ENCODE peak calls at places on chromosomes 7 and 10, in seven cellular contexts. T is OCI-LY7, M is Panc1, V is uterus, J is IMR-90, U is upper lobe of left lung, G is thoracic aorta. E is an unnamed sample.

GRCh38 chr7:156474241-156474743 is 166.3 kb upstream of the RNF32 start:
- DNase-seq in U (no peak), J (peak; percentile 90), G (no peak), T (no peak), V (no peak), M (peak; percentile 55), E (no peak)

GRCh38 chr7:45681596-45682357 is 107.6 kb downstream of the ADCY1 start:
- DNase-seq in J (no peak), U (peak; percentile 17), M (no peak), T (no peak), V (no peak), G (no peak), E (no peak)

GRCh38 chr7:157684596-157685429 is 348.0 kb downstream of the DNAJB6 start:
- DNase-seq in J (no peak), G (no peak), T (no peak), V (no peak), M (no peak), U (no peak), E (no peak)

GRCh38 chr7:25950488-25951413 is 201.2 kb upstream of the NFE2L3 start:
- DNase-seq in J (peak; percentile 4), V (peak; percentile 90), U (peak; percentile 96), T (peak; percentile 97), G (peak; percentile 49), M (no peak), E (peak; percentile 83)

GRCh38 chr10:3763035-3763456 is 22.0 kb downstream of the KLF6 start:
- DNase-seq in U (no peak), G (no peak), T (no peak), V (no peak), M (peak; percentile 78), J (peak; percentile 59), E (no peak)

GRCh38 chr10:24307696-24308476 is 98.9 kb downstream of the KIAA1217 start:
- DNase-seq in M (no peak), T (no peak), U (no peak), G (no peak), J (no peak), V (no peak), E (no peak)

GRCh38 chr10:75202321-75203096 is 8.1 kb upstream of the VDAC2 start:
- DNase-seq in J (peak; percentile 70), G (peak; percentile 24), T (no peak), V (peak; percentile 82), U (peak; percentile 56), M (no peak), E (no peak)

GRCh38 chr10:51389415-51390342 is 309.7 kb downstream of the CSTF2T start:
- DNase-seq in M (peak; percentile 28), V (no peak), G (no peak), U (peak; percentile 24), T (peak; percentile 51), J (peak; percentile 99), E (no peak)

GRCh38 chr10:93313798-93314197 is 168.3 kb downstream of the MYOF start:
- DNase-seq in M (no peak), J (no peak), V (no peak), T (no peak), U (no peak), G (no peak), E (no peak)

GRCh38 chr10:11336703-11337102 is 274.7 kb downstream of the USP6NL start:
- DNase-seq in U (no peak), G (no peak), M (no peak), V (no peak), T (no peak), J (no peak), E (no peak)

GRCh38 chr7:82410461-82410860 is 33.1 kb downstream of the CACNA2D1 start:
- DNase-seq in U (no peak), M (no peak), T (no peak), G (no peak), J (no peak), V (no peak), E (no peak)

GRCh38 chr7:143295870-143296269 is 7.7 kb downstream of the CASP2 start:
- DNase-seq in M (no peak), J (peak; percentile 91), U (no peak), V (no peak), T (no peak), G (no peak), E (no peak)

GRCh38 chr10:87882555-87883294 is 19.3 kb downstream of the PTEN start:
- DNase-seq in U (no peak), M (no peak), J (no peak), G (no peak), V (no peak), T (no peak), E (no peak)

GRCh38 chr10:14571866-14572507 is 202.7 kb downstream of the FAM107B start:
- DNase-seq in M (no peak), T (no peak), V (no peak), J (peak; percentile 59), G (peak; percentile 41), U (peak; percentile 93), E (peak; percentile 80)

GRCh38 chr10:96587255-96588059 is 645 bp upstream of the TM9SF3 start:
- DNase-seq in M (peak; percentile 18), G (no peak), T (peak; percentile 39), J (peak; percentile 83), U (peak; percentile 57), V (peak; percentile 80), E (no peak)

GRCh38 chr7:29457141-29457561 is 106.5 kb upstream of the PRR15 start:
- DNase-seq in G (no peak), V (no peak), T (no peak), J (no peak), M (no peak), U (no peak), E (no peak)

GRCh38 chr7:114439581-114439980 is 25.0 kb downstream of the FOXP2 start:
- DNase-seq in V (no peak), J (no peak), U (no peak), G (no peak), T (no peak), M (no peak), E (no peak)

GRCh38 chr10:130190737-130191115 is 54.5 kb downstream of the GLRX3 start:
- DNase-seq in M (no peak), J (no peak), V (no peak), G (no peak), U (no peak), T (no peak), E (no peak)

GRCh38 chr10:116827214-116827671 is 22.1 kb upstream of the ENO4 start:
- DNase-seq in U (no peak), G (no peak), M (no peak), V (no peak), J (no peak), T (no peak), E (no peak)

GRCh38 chr7:125683156-125683555 is 753.5 kb upstream of the POT1 start:
- DNase-seq in G (no peak), T (no peak), M (no peak), J (no peak), V (no peak), U (no peak), E (no peak)

GRCh38 chr10:45373783-45374450 is at the start of gene ALOX5:
- DNase-seq in M (no peak), U (peak; percentile 87), G (no peak), J (no peak), V (peak; percentile 51), T (peak; percentile 88), E (peak; percentile 48)

GRCh38 chr7:91109200-91109599 is 155.0 kb upstream of the FZD1 start:
- DNase-seq in U (no peak), V (no peak), M (no peak), J (no peak), T (no peak), G (no peak), E (no peak)

GRCh38 chr10:101588879-101589278 is 758 bp downstream of the DPCD start:
- DNase-seq in V (no peak), M (no peak), G (no peak), T (no peak), J (peak; percentile 65), U (no peak), E (no peak)

GRCh38 chr10:93027508-93027907 is 33.1 kb upstream of the CYP26C1 start:
- DNase-seq in G (no peak), U (no peak), T (no peak), J (no peak), V (no peak), M (no peak), E (no peak)

GRCh38 chr7:31963569-31964175 is 106.5 kb downstream of the PDE1C start:
- DNase-seq in T (no peak), V (no peak), U (no peak), M (no peak), J (no peak), G (no peak), E (no peak)

GRCh38 chr10:123399276-123399839 is 245.2 kb downstream of the BUB3 start:
- DNase-seq in U (no peak), V (no peak), M (no peak), T (no peak), J (no peak), G (no peak), E (no peak)
- H3K9me3 ChIP-seq in U (peaks cover 2% of the 10 kb centered on the region), V (no peaks in the 10 kb centered on the region), M (peaks cover 5% of the 10 kb centered on the region), T (peaks cover 29% of the 10 kb centered on the region), J (peaks cover 42% of the 10 kb centered on the region), G (no peaks in the 10 kb centered on the region), E (no peaks in the 10 kb centered on the region)

GRCh38 chr10:103154464-103155299 is 38.4 kb downstream of the NT5C2 start:
- DNase-seq in G (no peak), J (no peak), V (no peak), T (no peak), U (no peak), M (no peak), E (no peak)
- H3K4me1 ChIP-seq in G (peaks cover 36% of the 10 kb centered on the region), J (peaks cover 11% of the 10 kb centered on the region), V (no peaks in the 10 kb centered on the region), T (no peaks in the 10 kb centered on the region), U (peaks cover 36% of the 10 kb centered on the region), M (peaks cover 42% of the 10 kb centered on the region), E (no peaks in the 10 kb centered on the region)

GRCh38 chr7:104934665-104935064 is 79.3 kb upstream of the KMT2E start:
- DNase-seq in G (no peak), J (no peak), V (no peak), U (no peak), T (no peak), M (no peak), E (no peak)

GRCh38 chr7:104933022-104933421 is 81.0 kb upstream of the KMT2E start:
- DNase-seq in U (no peak), J (no peak), M (no peak), T (no peak), G (no peak), V (no peak), E (no peak)

GRCh38 chr7:104938741-104939390 is 75.1 kb upstream of the KMT2E start:
- DNase-seq in G (no peak), T (no peak), M (no peak), U (no peak), V (no peak), J (no peak), E (no peak)

GRCh38 chr7:104933433-104934074 is 80.5 kb upstream of the KMT2E start:
- DNase-seq in U (no peak), M (no peak), G (no peak), V (no peak), J (no peak), T (peak; percentile 41), E (no peak)

GRCh38 chr7:104936546-104936945 is 77.5 kb upstream of the KMT2E start:
- DNase-seq in U (no peak), G (no peak), T (no peak), M (no peak), J (no peak), V (peak; percentile 56), E (no peak)
- H3K4me3 ChIP-seq in U (no peak overlapping the region), G (no peak overlapping the region), T (no peak overlapping the region), M (no peak overlapping the region), J (no peak overlapping the region), V (no peak overlapping the region), E (no peak overlapping the region)

DNA sequence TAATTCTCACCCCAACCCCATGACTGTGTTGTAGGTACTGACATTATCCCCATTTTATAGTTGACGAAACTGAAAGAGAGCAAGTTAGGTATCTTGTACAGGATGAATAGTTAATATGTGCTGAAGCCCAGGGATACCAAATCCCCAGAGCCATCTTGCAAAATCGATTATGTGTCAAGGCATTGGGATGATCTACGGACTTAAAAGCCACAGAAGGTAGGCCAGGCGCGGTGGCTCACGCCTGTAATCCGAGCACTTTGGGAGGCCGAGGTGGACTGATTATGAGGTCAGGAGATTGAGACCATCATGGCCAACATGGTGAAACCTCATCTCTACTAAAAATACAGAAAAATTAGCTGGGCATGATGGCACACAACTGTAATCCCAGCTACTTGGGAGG is 242.4 kb upstream of the RHOBTB1 start:
- DNase-seq in G (no peak), V (no peak), T (no peak), M (no peak), J (no peak), U (no peak), E (no peak)
- H3K9me3 ChIP-seq in G (no peaks in the 10 kb centered on the region), V (no peaks in the 10 kb centered on the region), T (no peaks in the 10 kb centered on the region), M (no peaks in the 10 kb centered on the region), J (no peaks in the 10 kb centered on the region), U (no peaks in the 10 kb centered on the region), E (no peaks in the 10 kb centered on the region)

E was measured in naive thymus-derived CD4-positive, alpha-beta T cell.